ENCODE peak calls at places on chromosome 11, in five cellular contexts. D is stomach, E is GM23338, Q is fibroblast of the aortic adventitia, I is AG09309. P is an unnamed sample.
A peak's percentile ranks its signal among the peaks of the same experiment; 100 is the strongest.

GRCh38 chr11:119722281-119722794 is 6.7 kb downstream of the NECTIN1 start:
- DNase-seq in D (peak; percentile 67), E (peak; percentile 39), I (no peak), Q (no peak), P (no peak)

GRCh38 chr11:19326499-19326898 is 85.8 kb upstream of the E2F8 start:
- DNase-seq in Q (peak; percentile 61), I (no peak), D (no peak), E (no peak), P (no peak)

GRCh38 chr11:103749158-103749557 is 287.3 kb upstream of the DDI1 start:
- DNase-seq in Q (no peak), D (no peak), I (no peak), E (no peak), P (no peak)

GRCh38 chr11:460331-461199 is 10.5 kb downstream of the PTDSS2 start:
- DNase-seq in Q (peak; percentile 91), E (no peak), D (no peak), I (no peak), P (no peak)

GRCh38 chr11:57473208-57473930 is 13.0 kb downstream of the RTN4RL2 start:
- DNase-seq in D (no peak), E (no peak), Q (no peak), I (no peak), P (no peak)

GRCh38 chr11:6623391-6624363 is 4.5 kb upstream of the TPP1 start:
- DNase-seq in D (no peak), I (no peak), Q (no peak), E (no peak), P (no peak)

GRCh38 chr11:75051043-75051442 is 45.6 kb downstream of the OR2AT4 start:
- DNase-seq in I (no peak), D (no peak), E (no peak), Q (no peak), P (no peak)

GRCh38 chr11:93686812-93687211 is 25.3 kb downstream of the CEP295 start:
- DNase-seq in E (no peak), Q (peak; percentile 66), D (no peak), I (peak; percentile 24), P (no peak)

GRCh38 chr11:22539851-22540376 is 85.7 kb downstream of the FANCF start:
- DNase-seq in I (no peak), D (no peak), Q (peak; percentile 17), E (peak; percentile 56), P (no peak)

GRCh38 chr11:42161886-42162285 is 702.4 kb upstream of the LRRC4C start:
- DNase-seq in Q (peak; percentile 38), I (no peak), E (no peak), D (no peak), P (no peak)

GRCh38 chr11:117560786-117561530 is 233.3 kb downstream of the CEP164 start:
- DNase-seq in I (no peak), E (no peak), Q (no peak), D (no peak), P (no peak)

GRCh38 chr11:14634813-14635212 is 8.8 kb upstream of the PDE3B start:
- DNase-seq in I (no peak), D (no peak), Q (no peak), E (no peak), P (no peak)

GRCh38 chr11:117743121-117743815 is 53.7 kb downstream of the DSCAML1 start:
- DNase-seq in I (no peak), D (no peak), E (no peak), Q (no peak), P (no peak)

GRCh38 chr11:7871056-7871455 is 60.0 kb downstream of the OR10A6 start:
- DNase-seq in Q (peak; percentile 54), I (no peak), D (no peak), E (no peak), P (no peak)

GRCh38 chr11:106706355-106706754 is 311.9 kb downstream of the GUCY1A2 start:
- DNase-seq in D (no peak), E (no peak), I (peak; percentile 39), Q (no peak), P (no peak)

GRCh38 chr11:128926000-128926399 is 16.7 kb downstream of the TP53AIP1 start:
- DNase-seq in Q (no peak), D (no peak), E (no peak), I (no peak), P (no peak)

GRCh38 chr11:108803781-108804180 is 138.9 kb downstream of the DDX10 start:
- DNase-seq in E (no peak), I (no peak), D (no peak), Q (peak; percentile 55), P (no peak)

GRCh38 chr11:65380460-65381126 is 1.9 kb downstream of the SLC25A45 start:
- DNase-seq in D (no peak), E (peak; percentile 48), I (no peak), Q (no peak), P (no peak)

GRCh38 chr11:82676483-82677094 is 57.1 kb downstream of the FAM181B start:
- DNase-seq in E (peak; percentile 34), I (no peak), D (no peak), Q (no peak), P (no peak)

GRCh38 chr11:88326112-88326511 is 11.4 kb downstream of the CTSC start:
- DNase-seq in I (no peak), D (no peak), Q (no peak), E (peak; percentile 48), P (no peak)

GRCh38 chr11:64885367-64886286 is 7.2 kb upstream of the EHD1 start:
- DNase-seq in E (no peak), D (no peak), I (no peak), Q (peak; percentile 82), P (no peak)

GRCh38 chr11:35083181-35084061 is 55.5 kb upstream of the CD44 start:
- DNase-seq in D (peak; percentile 40), I (peak; percentile 100), Q (peak; percentile 99), E (peak; percentile 37), P (no peak)

GRCh38 chr11:121112498-121113455 is 11.7 kb downstream of the TECTA start:
- DNase-seq in Q (peak; percentile 81), I (peak; percentile 37), E (peak; percentile 95), D (peak; percentile 64), P (peak; percentile 24)

GRCh38 chr11:102012946-102013345 is 34.3 kb upstream of the CFAP300 start:
- DNase-seq in I (no peak), E (no peak), D (no peak), Q (no peak), P (no peak)

GRCh38 chr11:87324817-87325489 is 287.2 kb downstream of the TMEM135 start:
- DNase-seq in I (no peak), E (no peak), D (no peak), Q (no peak), P (no peak)

GRCh38 chr11:130218501-130218900 is 58.9 kb downstream of the ST14 start:
- DNase-seq in I (no peak), E (no peak), Q (no peak), D (peak; percentile 22), P (no peak)

GRCh38 chr11:70476669-70477068 is 78.3 kb downstream of the CTTN start:
- DNase-seq in D (no peak), I (no peak), E (no peak), Q (no peak), P (no peak)

GRCh38 chr11:119207300-119207570 is 1.1 kb downstream of the CBL start:
- DNase-seq in E (no peak), D (no peak), I (no peak), Q (peak; percentile 42), P (no peak)

GRCh38 chr11:92259861-92260260 is 35.2 kb downstream of the FAT3 start:
- DNase-seq in Q (no peak), D (no peak), E (no peak), I (no peak), P (no peak)

GRCh38 chr11:111733009-111733408 is 33.2 kb downstream of the PPP2R1B start:
- DNase-seq in Q (peak; percentile 92), I (peak; percentile 52), D (no peak), E (no peak), P (no peak)

DNA sequence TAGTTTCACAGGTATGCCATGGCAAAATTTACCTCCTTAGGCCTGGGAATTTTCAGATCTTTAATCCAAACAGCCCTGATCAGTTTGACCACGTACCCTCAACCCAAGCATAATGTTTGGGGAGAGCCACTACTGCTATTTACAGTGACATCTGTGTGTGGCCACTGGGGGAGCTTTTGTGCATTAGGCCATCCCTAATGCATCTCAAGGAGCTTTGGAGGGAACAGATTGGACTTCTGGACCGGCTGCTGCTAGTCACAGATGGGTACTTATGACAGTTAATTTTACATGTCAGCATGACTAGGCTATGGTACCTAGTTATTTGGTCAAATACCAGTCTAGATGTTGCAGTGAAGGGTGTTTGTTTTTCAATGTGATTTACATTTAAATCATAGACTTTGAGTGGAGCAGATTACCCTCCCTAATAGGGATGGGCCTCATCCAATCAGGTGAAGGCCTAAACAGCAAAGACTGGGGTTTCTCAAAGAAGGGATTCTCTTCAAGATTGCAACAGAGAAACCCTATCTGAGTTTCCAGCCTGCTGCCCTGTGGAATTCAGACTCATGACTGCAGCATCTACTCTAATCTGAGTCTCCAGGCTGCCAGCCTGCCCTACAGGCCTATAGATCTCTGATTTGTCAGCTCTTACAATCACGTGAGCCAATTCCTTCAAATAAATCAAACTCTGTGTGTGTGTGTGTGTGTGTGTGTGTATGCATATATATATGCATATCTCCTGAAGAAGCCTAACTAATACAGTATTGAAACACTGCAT is 37.9 kb upstream of the GALNT18 start:
- DNase-seq in I (no peak), Q (no peak), E (peak; percentile 30), D (no peak), P (no peak)
- TF ChIP-seq CTCF in I (no peak), Q (no peak), E (peak; percentile 40), D (no peak), P (no peak)

DNA sequence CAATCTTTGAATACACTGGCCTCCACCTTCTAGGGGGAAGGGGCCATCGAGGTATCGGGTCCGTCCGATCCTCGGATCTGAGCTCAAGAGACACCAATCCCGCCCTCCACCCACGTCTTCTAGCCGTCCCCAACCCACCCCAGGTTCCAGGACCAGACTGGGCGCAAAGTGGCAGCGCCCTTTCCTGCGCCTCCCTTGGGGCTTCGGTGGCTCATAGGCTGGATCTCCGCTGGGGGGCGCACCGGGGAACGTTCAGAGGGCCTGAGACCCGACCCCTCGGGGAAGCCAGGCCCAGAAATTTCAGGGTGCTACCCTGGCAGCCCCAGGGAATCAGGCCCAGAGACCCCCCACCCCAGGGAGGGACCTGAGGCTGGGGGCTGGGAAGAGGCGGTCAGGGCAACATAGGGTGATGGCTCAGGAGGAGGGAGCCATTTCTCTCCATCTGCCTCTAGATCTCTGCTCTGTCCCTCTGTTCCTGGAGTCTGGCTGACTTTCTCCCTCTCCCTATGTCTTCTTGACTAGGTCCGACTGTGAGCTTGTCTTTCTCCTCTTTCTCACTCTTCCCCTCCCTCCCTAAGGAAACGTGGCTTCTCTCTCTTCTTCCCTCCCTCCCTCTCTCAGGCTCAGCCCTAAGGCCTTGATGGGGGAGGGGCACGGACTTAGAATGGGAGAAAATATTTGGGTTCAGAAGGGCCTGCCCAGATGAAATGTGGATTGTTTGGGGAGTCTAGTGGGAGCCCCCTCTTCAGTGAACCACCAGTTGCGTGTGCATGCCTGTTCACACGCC is 1.1 kb downstream of the CREB3L1 start:
- DNase-seq in I (no peak), Q (peak; percentile 58), E (peak; percentile 87), D (peak; percentile 80), P (peak; percentile 56)
- TF ChIP-seq CTCF in I (peak; percentile 85), Q (peak; percentile 78), E (peak; percentile 86), D (no peak), P (peak; percentile 64)

DNA sequence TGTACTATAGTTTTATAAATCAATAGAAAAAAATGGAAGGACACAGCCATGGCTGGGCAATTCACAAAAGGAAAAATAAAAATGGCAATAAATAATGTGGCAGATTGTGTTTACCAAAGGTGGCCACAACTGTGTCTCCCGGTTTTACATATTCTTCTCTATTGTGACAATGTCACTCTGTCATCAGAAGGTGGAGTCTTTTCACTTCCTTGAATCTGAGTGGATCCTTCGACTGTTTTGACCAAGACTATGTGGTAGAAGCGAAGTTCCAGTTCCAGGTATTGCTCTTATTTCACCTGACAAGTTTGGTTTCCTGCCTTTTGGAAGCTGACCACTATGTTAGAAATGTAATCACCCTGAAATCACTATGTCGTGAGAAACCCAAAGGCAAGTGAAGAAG is 31.0 kb upstream of the HSD17B12 start:
- DNase-seq in D (no peak), I (no peak), E (peak; percentile 32), Q (no peak), P (no peak)
- TF ChIP-seq CTCF in D (no peak), I (no peak), E (peak; percentile 32), Q (no peak), P (no peak)

GRCh38 chr11:73760680-73761402 is at the start of gene RAB6A:
- DNase-seq in I (peak; percentile 99), Q (peak; percentile 99), D (peak; percentile 100), E (peak; percentile 100), P (peak; percentile 98)
- TF ChIP-seq CTCF in I (peak; percentile 20), Q (peak; percentile 36), D (no peak), E (no peak), P (peak; percentile 50)